ENCODE peak calls at places on chromosome 13, in nine cellular contexts. J is dermis blood vessel endothelial cell, M is NCI-H460, N is H9, S is neural progenitor cell, B is A172, U is thyroid gland, C is T follicular helper cell, Y is OCI-M1. P is an unnamed sample.

GRCh38 chr13:110590577-110590976 is 24.8 kb upstream of the NAXD start:
- DNase-seq in J (no peak), M (no peak), N (no peak), S (no peak), B (no peak), U (no peak), C (no peak), Y (no peak), P (no peak)

GRCh38 chr13:40192516-40193257 is 473.8 kb downstream of the FOXO1 start:
- DNase-seq in J (no peak), M (no peak), N (no peak), S (no peak), B (no peak), U (no peak), C (no peak), Y (no peak), P (no peak)

GRCh38 chr13:113786262-113786841 is 27.3 kb downstream of the TMEM255B start:
- DNase-seq in J (peak), M (no peak), N (no peak), S (no peak), B (peak), U (no peak), C (no peak), Y (no peak), P (peak)

GRCh38 chr13:50170447-50171037 is 155.3 kb downstream of the KCNRG start:
- DNase-seq in J (peak), M (peak), N (no peak), S (no peak), B (peak), U (no peak), C (no peak), Y (peak), P (peak)

GRCh38 chr13:77529501-77529840 is 6.0 kb upstream of the SCEL start:
- DNase-seq in J (no peak), M (no peak), N (no peak), S (no peak), B (no peak), U (no peak), C (no peak), Y (no peak), P (no peak)

GRCh38 chr13:79782541-79783216 is 301.7 kb downstream of the NDFIP2 start:
- DNase-seq in J (peak), M (no peak), N (peak), S (peak), B (peak), U (peak), C (no peak), Y (no peak), P (peak)

GRCh38 chr13:24097064-24097463 is 63.5 kb upstream of the SPATA13 start:
- DNase-seq in J (no peak), M (no peak), N (no peak), S (no peak), B (no peak), U (no peak), C (no peak), Y (peak), P (no peak)

GRCh38 chr13:43085545-43085944 is 62.2 kb downstream of the DNAJC15 start:
- DNase-seq in J (peak), M (peak), N (no peak), S (no peak), B (peak), U (no peak), C (no peak), Y (peak), P (peak)

GRCh38 chr13:49701481-49701880 is 10.2 kb upstream of the EBPL start:
- DNase-seq in J (no peak), M (no peak), N (no peak), S (no peak), B (no peak), U (no peak), C (no peak), Y (no peak), P (no peak)

GRCh38 chr13:35345992-35346391 is 130.5 kb downstream of the MAB21L1 start:
- DNase-seq in J (no peak), M (no peak), N (no peak), S (peak), B (no peak), U (no peak), C (no peak), Y (no peak), P (no peak)

P was measured in endothelial cell of umbilical vein.